ENCODE peak calls at places on chromosomes 3 and 15, in five cellular contexts. G is transverse colon; B is suprapubic skin; Q is lower lobe of right lung; Z is naive thymus-derived CD4-positive, alpha-beta T cell. A is an unnamed sample. For H3K4me1 and H3K27me3, the result is how much of the 10 kb centered on the place peaks cover.

GRCh38 chr3:11306815-11307589 is 34.8 kb downstream of the ATG7 start:
- DNase-seq in G (no peak), B (no peak), Q (no peak), Z (no peak), A (no peak)

GRCh38 chr3:141632779-141633374 is 105.2 kb upstream of the RNF7 start:
- DNase-seq in G (no peak), B (no peak), Q (no peak), Z (no peak), A (no peak)

GRCh38 chr3:171811913-171812321 is 1.6 kb upstream of the PLD1 start:
- DNase-seq in G (no peak), Q (no peak), Z (no peak), B (no peak), A (no peak)

GRCh38 chr15:52289629-52290081 is 5.9 kb downstream of the MYO5C start:
- DNase-seq in G (peak), B (no peak), Q (peak), Z (no peak), A (no peak)

GRCh38 chr15:78247895-78248294 is 13.5 kb upstream of the ACSBG1 start:
- DNase-seq in G (no peak), Q (no peak), B (no peak), Z (no peak), A (no peak)

GRCh38 chr3:124209426-124209825 is 217.5 kb upstream of the ROPN1 start:
- DNase-seq in Z (no peak), Q (no peak), B (no peak), G (no peak), A (no peak)

GRCh38 chr15:58795825-58796224 is 24.7 kb downstream of the MINDY2 start:
- DNase-seq in G (no peak), Q (no peak), B (no peak), Z (no peak), A (no peak)

GRCh38 chr15:48940508-48940907 is 23.2 kb downstream of the SHC4 start:
- DNase-seq in Q (no peak), B (no peak), G (no peak), Z (no peak), A (no peak)

GRCh38 chr3:141081141-141081795 is 30.1 kb downstream of the SPSB4 start:
- DNase-seq in Z (no peak), G (no peak), B (peak), Q (no peak), A (no peak)

GRCh38 chr15:41695750-41696436 is 35.7 kb downstream of the MGA start:
- DNase-seq in Z (peak), B (no peak), G (peak), Q (no peak), A (no peak)

GRCh38 chr3:15844889-15845288 is 47.1 kb upstream of the ANKRD28 start:
- DNase-seq in Z (no peak), Q (no peak), G (no peak), B (no peak), A (no peak)

GRCh38 chr3:107884028-107884427 is 206.8 kb downstream of the CD47 start:
- DNase-seq in B (no peak), Z (no peak), Q (no peak), G (no peak), A (no peak)

GRCh38 chr3:134846943-134847342 is 51.9 kb downstream of the EPHB1 start:
- DNase-seq in Z (no peak), G (no peak), B (no peak), Q (no peak), A (peak)

GRCh38 chr3:189848636-189849035 is 217.4 kb downstream of the TP63 start:
- DNase-seq in Z (no peak), Q (no peak), B (no peak), G (no peak), A (no peak)

GRCh38 chr3:196968233-196969000 is at the start of gene PIGZ:
- DNase-seq in Q (peak), G (peak), B (peak), Z (peak), A (no peak)

GRCh38 chr3:55662683-55663082 is 175.6 kb upstream of the WNT5A start:
- DNase-seq in G (no peak), B (no peak), Z (no peak), Q (no peak), A (peak)

GRCh38 chr3:9198805-9199386 is 50.5 kb downstream of the SRGAP3 start:
- DNase-seq in G (no peak), Q (no peak), Z (no peak), B (no peak), A (no peak)

GRCh38 chr15:80951941-80952340 is 37.7 kb downstream of the MESD start:
- DNase-seq in G (no peak), Z (no peak), Q (no peak), B (no peak), A (no peak)

GRCh38 chr15:63815211-63815610 is 18.5 kb downstream of the HERC1 start:
- DNase-seq in Q (no peak), G (no peak), B (no peak), Z (no peak), A (no peak)
- H3K4me1 ChIP-seq in Q (half or more), G (under half), B (under half), Z (under half), A (under half)

GRCh38 chr15:64070965-64071851 is 22.4 kb downstream of the CIAO2A start:
- DNase-seq in B (peak), Q (no peak), Z (no peak), G (peak), A (no peak)

GRCh38 chr15:64068133-64068532 is 21.8 kb upstream of the DAPK2 start:
- DNase-seq in B (no peak), Q (no peak), Z (no peak), G (no peak), A (no peak)

GRCh38 chr15:64071931-64072765 is 21.5 kb downstream of the CIAO2A start:
- DNase-seq in Z (no peak), Q (no peak), B (no peak), G (no peak), A (no peak)

GRCh38 chr15:64067564-64068030 is 21.3 kb upstream of the DAPK2 start:
- DNase-seq in Q (no peak), B (peak), Z (peak), G (peak), A (no peak)

GRCh38 chr15:64070106-64070505 is 23.5 kb downstream of the CIAO2A start:
- DNase-seq in Z (no peak), Q (no peak), G (no peak), B (no peak), A (no peak)
- H3K27ac ChIP-seq in Z (no peak), Q (no peak), G (peak), B (peak), A (no peak)

DNA sequence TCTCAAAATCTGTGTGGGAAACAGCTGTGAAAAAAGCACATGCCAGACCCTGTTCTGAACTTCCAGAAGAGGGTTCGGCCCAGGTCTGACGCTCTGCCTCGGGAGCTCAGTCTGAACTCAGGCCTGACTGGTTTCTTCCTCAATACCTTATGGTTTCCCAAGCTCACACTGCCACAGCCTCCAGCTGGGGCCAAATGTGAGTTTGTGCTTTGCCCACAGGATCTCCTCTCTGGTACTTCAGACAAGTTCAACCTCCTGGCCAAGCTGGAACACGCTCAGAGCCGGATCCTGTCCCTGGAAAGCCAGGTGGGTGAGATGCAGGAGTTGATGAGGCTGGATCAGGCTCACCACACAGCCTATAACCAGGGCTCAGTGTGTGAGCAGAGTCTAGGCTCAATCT is 33.8 kb downstream of the CYP11A1 start:
- DNase-seq in G (no peak), Z (no peak), B (no peak), Q (peak), A (no peak)
- H3K27me3 ChIP-seq in G (under half), Z (under half), B (under half), Q (under half), A (under half)

GRCh38 chr15:62605292-62605691 is 437.3 kb upstream of the TPM1 start:
- DNase-seq in B (no peak), G (no peak), Q (no peak), Z (no peak), A (no peak)

GRCh38 chr15:62608369-62608768 is 434.2 kb upstream of the TPM1 start:
- DNase-seq in Z (no peak), Q (no peak), B (no peak), G (no peak), A (no peak)

GRCh38 chr15:62607643-62608042 is 434.9 kb upstream of the TPM1 start:
- DNase-seq in Q (no peak), G (no peak), B (no peak), Z (no peak), A (peak)

GRCh38 chr15:62603757-62604156 is 438.7 kb upstream of the C2CD4B start:
- DNase-seq in G (peak), Z (no peak), B (no peak), Q (no peak), A (peak)

DNA sequence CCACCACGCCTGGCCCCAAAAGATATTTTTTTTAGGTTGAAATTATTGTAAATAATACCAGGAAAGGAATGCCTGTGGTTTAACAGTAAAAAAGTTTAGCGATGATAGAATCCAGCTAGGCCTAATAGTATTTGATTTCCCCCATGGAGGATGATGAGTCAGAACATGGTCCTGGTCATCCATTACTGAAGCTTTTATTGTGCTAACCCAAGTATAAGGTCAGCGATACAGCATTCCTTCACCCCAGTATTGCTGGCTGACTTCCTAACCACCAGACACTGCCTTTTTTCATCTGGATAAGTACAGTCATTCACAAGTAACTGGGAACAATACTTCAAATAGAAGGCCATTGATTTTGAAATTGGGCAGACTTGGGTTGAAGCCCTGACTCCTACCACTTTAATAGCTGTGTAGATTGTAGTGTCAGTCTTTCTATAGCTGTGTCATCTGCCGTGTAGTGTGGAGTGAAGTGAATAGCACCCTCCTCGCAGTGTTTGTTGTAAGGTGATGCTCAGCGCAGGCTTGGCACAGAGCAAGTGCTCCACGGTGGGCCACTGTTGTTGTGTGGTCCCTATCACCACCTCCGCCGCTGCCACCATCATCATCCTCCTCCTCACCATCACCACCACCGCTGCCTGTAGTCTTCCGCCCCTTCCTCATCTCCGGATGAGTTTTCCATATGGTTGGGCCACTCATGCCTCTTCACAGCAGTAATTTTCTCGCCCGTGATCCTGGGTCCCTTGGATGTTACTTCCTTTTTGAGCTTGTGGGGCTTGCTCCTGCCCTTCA is 436.0 kb upstream of the TPM1 start:
- DNase-seq in Z (no peak), G (no peak), B (no peak), Q (no peak), A (peak)
- H3K4me1 ChIP-seq in Z (under half), G (under half), B (under half), Q (under half), A (under half)

GRCh38 chr3:99933971-99934750 is 116.5 kb downstream of the CMSS1 start:
- DNase-seq in Q (no peak), G (no peak), Z (no peak), B (no peak), A (no peak)
- H3K27ac ChIP-seq in Q (no peak), G (no peak), Z (no peak), B (no peak), A (no peak)

DNA sequence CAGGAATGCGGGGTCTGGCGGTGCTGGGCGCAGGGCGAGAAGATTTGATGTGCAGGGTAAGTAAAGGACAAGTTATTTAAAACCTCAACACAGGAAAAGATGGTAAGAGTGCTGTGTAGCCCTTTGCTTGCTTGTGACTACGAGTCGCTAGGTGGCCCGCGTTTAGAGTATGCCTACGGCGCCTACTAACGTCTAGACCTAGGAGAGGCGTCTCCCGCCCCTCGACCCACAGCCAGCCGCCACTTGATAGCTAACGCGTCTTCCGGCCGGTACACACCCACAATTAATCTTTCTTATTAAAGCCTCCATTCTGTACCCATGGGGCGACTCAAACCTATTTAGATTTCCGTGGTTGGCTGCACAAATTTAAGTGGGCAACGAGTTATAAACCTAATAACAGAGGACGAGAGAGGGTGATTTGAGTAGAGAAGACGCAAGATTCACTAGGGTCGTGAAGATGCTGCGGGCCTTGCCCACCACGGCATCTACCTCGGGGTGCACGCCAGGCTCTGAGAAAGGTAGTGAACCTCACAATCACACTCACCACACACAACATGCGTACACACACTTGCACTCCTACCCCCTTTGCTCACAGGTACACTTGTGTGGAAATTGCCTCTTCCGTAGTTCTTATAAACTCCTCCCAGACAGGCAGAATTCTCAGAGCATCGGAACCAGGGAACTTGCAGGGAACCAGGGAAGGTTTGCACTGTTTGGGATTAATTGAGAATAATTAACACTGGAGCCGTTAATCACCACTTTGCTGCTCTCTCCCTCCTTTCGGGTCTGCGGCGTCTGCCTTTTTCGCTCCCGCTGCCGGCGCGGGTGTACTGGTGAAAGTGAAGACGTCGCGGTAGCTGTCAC is 12.1 kb downstream of the SOX2 start:
- DNase-seq in G (no peak), Q (no peak), B (no peak), Z (no peak), A (no peak)
- H3K27me3 ChIP-seq in G (half or more), Q (half or more), B (half or more), Z (under half), A (half or more)

DNA sequence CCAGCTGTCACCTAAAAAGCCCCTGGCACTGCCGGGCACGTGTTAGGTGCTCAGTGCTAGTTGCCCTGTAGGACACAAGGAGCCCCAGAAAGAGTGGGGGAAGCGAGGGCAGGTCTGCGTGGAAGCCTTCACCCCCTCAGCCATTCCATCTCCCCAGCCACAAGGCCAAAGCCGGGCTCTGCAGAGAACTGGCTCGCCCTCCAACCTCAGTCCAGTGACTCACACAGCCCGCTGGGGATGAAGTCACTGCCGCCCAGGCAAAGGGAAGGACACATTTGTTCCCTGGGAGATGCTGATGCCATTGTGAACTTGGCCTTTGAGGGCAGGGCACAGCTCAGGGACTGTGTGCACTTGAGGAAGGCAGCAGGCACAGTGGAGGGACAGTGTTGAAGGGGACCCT is 48.1 kb downstream of the IQSEC1 start:
- DNase-seq in B (no peak), Q (peak), Z (no peak), G (no peak), A (no peak)
- H3K4me1 ChIP-seq in B (under half), Q (under half), Z (under half), G (under half), A (under half)

GRCh38 chr3:48034000-48034516 is 17.8 kb upstream of the MAP4 start:
- DNase-seq in Q (no peak), B (no peak), Z (no peak), G (no peak), A (no peak)
- H3K27ac ChIP-seq in Q (no peak), B (peak), Z (no peak), G (peak), A (peak)

DNA sequence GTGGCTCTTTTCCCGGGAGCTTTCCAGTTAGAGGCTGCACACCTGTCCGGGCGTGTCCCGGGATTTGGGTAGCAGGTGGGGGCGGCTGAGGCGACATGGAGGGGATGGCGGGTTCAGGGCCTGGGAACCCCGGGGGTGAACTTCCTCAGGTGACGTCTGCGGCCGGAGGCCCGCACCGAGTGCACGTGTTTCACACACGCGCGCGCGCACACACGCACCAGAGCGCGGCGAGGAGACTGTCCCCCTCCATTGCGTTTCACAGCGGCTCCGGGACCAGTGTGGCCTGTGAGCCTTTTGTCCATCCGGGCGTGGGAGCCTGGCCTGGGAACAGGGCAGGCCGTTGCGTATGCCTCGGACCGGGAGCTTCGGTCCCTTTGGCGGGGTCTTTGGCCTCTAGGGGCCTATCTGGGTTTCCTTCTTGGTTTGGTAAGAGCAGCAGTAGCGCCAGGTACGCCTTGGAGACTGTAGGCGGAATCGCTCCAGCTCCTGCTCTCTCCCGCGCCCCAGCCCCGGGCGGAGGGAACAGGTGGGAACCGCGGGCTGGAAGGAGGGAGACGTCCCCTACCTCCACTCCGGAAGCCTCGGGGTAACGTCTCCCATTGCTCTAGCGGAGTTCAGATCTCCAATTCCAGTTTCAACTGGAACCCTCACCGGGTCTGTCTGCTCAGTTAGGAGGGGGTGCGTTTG is 220.0 kb downstream of the MEIS2 start:
- DNase-seq in G (no peak), Q (no peak), B (no peak), Z (no peak), A (no peak)
- H3K27me3 ChIP-seq in G (half or more), Q (half or more), B (half or more), Z (under half), A (half or more)

A was measured in keratinocyte.